ENCODE peak calls at places on chromosomes 3 and 15, in seven cellular contexts. P, J, Q, H, W, L and T are unnamed samples.

GRCh38 chr3:192091831-192092230 is 630.9 kb downstream of the PYDC2 start:
- DNase-seq in P (no peak), J (no peak), Q (no peak), H (no peak), W (no peak), L (no peak), T (no peak)

GRCh38 chr3:154327871-154328270 is 3.6 kb upstream of the DHX36 start:
- DNase-seq in P (no peak), J (no peak), Q (no peak), H (no peak), W (no peak), L (no peak), T (no peak)

GRCh38 chr3:13012228-13012691 is 61.0 kb downstream of the IQSEC1 start:
- DNase-seq in P (peak; percentile 70), J (peak; percentile 81), Q (no peak), H (no peak), W (peak; percentile 80), L (no peak), T (no peak)

GRCh38 chr3:86554346-86554745 is 436.6 kb downstream of the VGLL3 start:
- DNase-seq in P (no peak), J (no peak), Q (no peak), H (no peak), W (no peak), L (no peak), T (no peak)

GRCh38 chr3:194333212-194333980 is 17.7 kb downstream of the CPN2 start:
- DNase-seq in P (peak; percentile 82), J (peak; percentile 89), Q (peak; percentile 85), H (peak; percentile 93), W (peak; percentile 89), L (peak; percentile 77), T (peak; percentile 84)

GRCh38 chr3:141368062-141368924 is at the start of gene ZBTB38:
- DNase-seq in P (peak; percentile 91), J (peak; percentile 76), Q (peak; percentile 75), H (peak; percentile 91), W (peak; percentile 93), L (peak; percentile 97), T (peak; percentile 79)

GRCh38 chr3:54424283-54424682 is 301.9 kb downstream of the CACNA2D3 start:
- DNase-seq in P (no peak), J (no peak), Q (no peak), H (no peak), W (no peak), L (no peak), T (no peak)

GRCh38 chr3:152650177-152650576 is 184.8 kb upstream of the P2RY1 start:
- DNase-seq in P (no peak), J (no peak), Q (no peak), H (no peak), W (no peak), L (peak; percentile 12), T (peak; percentile 36)

GRCh38 chr3:188166471-188166870 is 12.5 kb downstream of the LPP start:
- DNase-seq in P (no peak), J (no peak), Q (no peak), H (no peak), W (no peak), L (no peak), T (no peak)

GRCh38 chr3:123330441-123330991 is 118.4 kb downstream of the ADCY5 start:
- DNase-seq in P (peak; percentile 74), J (no peak), Q (no peak), H (peak; percentile 74), W (peak; percentile 18), L (no peak), T (peak; percentile 13)

GRCh38 chr3:4426782-4427344 is 40.2 kb downstream of the SUMF1 start:
- DNase-seq in P (peak; percentile 38), J (no peak), Q (no peak), H (no peak), W (no peak), L (peak; percentile 89), T (no peak)

GRCh38 chr3:152524198-152525140 is 255.7 kb downstream of the MBNL1 start:
- DNase-seq in P (peak; percentile 22), J (peak; percentile 93), Q (peak; percentile 46), H (no peak), W (peak; percentile 38), L (peak; percentile 33), T (peak; percentile 58)

GRCh38 chr3:78177780-78178179 is 1137.9 kb downstream of the ROBO2 start:
- DNase-seq in P (no peak), J (no peak), Q (no peak), H (no peak), W (no peak), L (no peak), T (no peak)

GRCh38 chr3:136954246-136954645 is 3.5 kb upstream of the IL20RB start:
- DNase-seq in P (no peak), J (no peak), Q (no peak), H (no peak), W (no peak), L (no peak), T (no peak)

GRCh38 chr3:31567036-31567435 is 34.3 kb downstream of the STT3B start:
- DNase-seq in P (no peak), J (no peak), Q (no peak), H (no peak), W (no peak), L (peak; percentile 27), T (no peak)

GRCh38 chr3:37458162-37458895 is 283.9 kb upstream of the LRRFIP2 start:
- DNase-seq in P (peak; percentile 18), J (no peak), Q (no peak), H (peak; percentile 72), W (no peak), L (no peak), T (peak; percentile 7)

GRCh38 chr15:39321977-39322376 is 258.9 kb upstream of the THBS1 start:
- DNase-seq in P (no peak), J (no peak), Q (no peak), H (no peak), W (no peak), L (no peak), T (no peak)

GRCh38 chr3:16369885-16370284 is 104.9 kb downstream of the OXNAD1 start:
- DNase-seq in P (no peak), J (no peak), Q (no peak), H (no peak), W (no peak), L (no peak), T (no peak)

GRCh38 chr3:141302364-141303141 is 65.8 kb upstream of the ZBTB38 start:
- DNase-seq in P (no peak), J (no peak), Q (no peak), H (no peak), W (no peak), L (no peak), T (peak; percentile 24)

GRCh38 chr15:56824174-56824573 is 90.9 kb upstream of the ZNF280D start:
- DNase-seq in P (no peak), J (no peak), Q (no peak), H (no peak), W (no peak), L (no peak), T (no peak)

GRCh38 chr15:75694241-75695182 is 18.1 kb downstream of the CSPG4 start:
- DNase-seq in P (peak; percentile 72), J (peak; percentile 58), Q (peak; percentile 50), H (peak; percentile 91), W (peak; percentile 64), L (peak; percentile 35), T (peak; percentile 76)

GRCh38 chr15:50681467-50681866 is 5.1 kb downstream of the TRPM7 start:
- DNase-seq in P (no peak), J (no peak), Q (no peak), H (no peak), W (no peak), L (no peak), T (no peak)

GRCh38 chr15:50685191-50685975 is 1.2 kb downstream of the TRPM7 start:
- DNase-seq in P (no peak), J (no peak), Q (no peak), H (no peak), W (no peak), L (no peak), T (no peak)

GRCh38 chr15:50687302-50687902 is 805 bp upstream of the TRPM7 start:
- DNase-seq in P (no peak), J (no peak), Q (no peak), H (no peak), W (no peak), L (no peak), T (no peak)

GRCh38 chr15:50685976-50686467 is 575 bp downstream of the TRPM7 start:
- DNase-seq in P (peak; percentile 66), J (peak; percentile 33), Q (peak; percentile 53), H (peak; percentile 73), W (peak; percentile 64), L (peak; percentile 38), T (peak; percentile 69)

DNA sequence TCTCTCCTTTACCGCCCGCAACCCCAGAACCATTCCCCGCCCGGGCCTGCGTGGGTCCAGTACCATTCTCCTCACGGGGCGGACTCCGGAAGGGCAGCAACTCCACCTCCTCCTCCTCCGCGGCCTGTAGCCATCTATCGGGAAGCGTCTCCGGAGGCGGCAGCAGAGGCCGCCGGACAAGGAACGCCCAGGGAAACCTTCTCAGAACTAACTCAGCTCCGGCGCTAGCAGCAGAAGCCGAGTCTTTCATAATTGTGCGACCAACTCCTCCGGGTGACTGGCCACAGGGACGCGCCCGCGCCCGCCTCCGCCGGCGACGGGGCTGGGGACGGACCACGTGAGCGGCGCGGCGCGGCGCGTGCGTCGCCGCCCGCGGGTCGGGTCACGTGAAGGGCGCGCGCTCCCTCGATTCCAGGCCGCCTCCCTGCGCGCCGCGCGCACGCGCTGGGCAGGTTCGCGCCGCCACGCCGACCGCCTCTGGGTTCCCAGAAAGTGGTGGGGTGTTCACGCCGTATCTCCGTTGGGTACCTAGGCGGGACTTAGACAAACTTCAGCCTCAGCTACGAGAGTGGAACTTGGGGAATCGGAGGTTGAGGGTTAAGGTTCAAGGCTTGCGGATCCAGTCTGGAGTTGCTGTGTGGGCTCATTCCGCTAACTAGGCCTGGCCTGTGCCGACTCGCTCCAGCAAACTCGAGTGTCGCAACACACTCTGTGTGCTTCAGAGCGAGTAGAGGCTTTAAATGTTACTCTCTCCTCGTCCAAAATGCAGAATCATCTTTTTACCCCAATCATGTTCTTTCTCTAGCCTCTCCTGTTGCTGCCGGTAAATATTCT is at the start of gene TRPM7:
- DNase-seq in P (peak; percentile 91), J (peak; percentile 86), Q (peak; percentile 84), H (peak; percentile 93), W (peak; percentile 90), L (peak; percentile 73), T (peak; percentile 90)
- TF ChIP-seq CTCF in P (no peak), J (no peak), Q (peak; percentile 4), H (no peak), W (no peak), L (no peak), T (no peak)

GRCh38 chr3:186180891-186181471 is 72.1 kb upstream of the ETV5 start:
- DNase-seq in P (no peak), J (no peak), Q (no peak), H (no peak), W (no peak), L (no peak), T (no peak)
- TF ChIP-seq POLR2A in P (no peak), J (no peak), Q (no peak), H (no peak), W (no peak), L (no peak), T (no peak)

DNA sequence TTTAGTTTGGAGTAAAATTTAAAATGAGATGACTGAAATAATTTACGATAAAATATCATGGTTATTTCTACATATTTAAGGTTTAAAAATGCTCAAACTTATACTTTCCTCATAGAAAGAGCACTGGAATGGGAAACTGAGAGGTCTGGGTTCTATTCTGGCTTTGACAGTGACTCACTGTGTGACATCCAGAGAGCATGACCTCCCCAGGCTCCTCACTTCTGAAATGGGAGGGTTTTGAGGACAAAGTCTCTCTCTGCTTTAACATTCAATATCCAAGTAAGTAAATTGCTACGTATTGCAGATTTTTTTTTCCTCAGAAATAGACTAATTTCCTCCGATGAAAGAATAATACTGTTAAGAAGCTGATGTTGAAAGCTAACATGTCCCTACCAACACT is 234.7 kb downstream of the TIGIT start:
- DNase-seq in P (no peak), J (no peak), Q (no peak), H (no peak), W (no peak), L (no peak), T (no peak)
- H3K27ac ChIP-seq in P (no peak overlapping the region), J (no peak overlapping the region), Q (no peak overlapping the region), H (no peak overlapping the region), W (no peak overlapping the region), L (no peak overlapping the region), T (no peak overlapping the region)

GRCh38 chr3:161348791-161349400 is 22.4 kb downstream of the SPTSSB start:
- DNase-seq in P (no peak), J (no peak), Q (no peak), H (no peak), W (no peak), L (no peak), T (no peak)
- TF ChIP-seq CTCF in P (no peak), J (no peak), Q (no peak), H (no peak), W (no peak), L (no peak), T (no peak)